ENCODE peak calls at places on chromosomes 7 and 10, in six cellular contexts. One of them, this sample, is unnamed.

GRCh38 chr10:17001961-17002749 is 127.5 kb downstream of the CUBN start:
- DNase-seq in H54: no peak
- DNase-seq in AG08395: peak
- DNase-seq in uterus: peak
- DNase-seq in IMR-90: peak
- DNase-seq in progenitor cell of endocrine pancreas: no peak
- DNase-seq in this sample: no peak

GRCh38 chr7:114026486-114027089 is 107.8 kb upstream of the PPP1R3A start:
- DNase-seq in H54: no peak
- DNase-seq in AG08395: peak
- DNase-seq in uterus: no peak
- DNase-seq in IMR-90: peak
- DNase-seq in progenitor cell of endocrine pancreas: no peak
- DNase-seq in this sample: peak

GRCh38 chr7:155796381-155797261 is 15.6 kb downstream of the SHH start:
- DNase-seq in H54: peak
- DNase-seq in AG08395: peak
- DNase-seq in uterus: peak
- DNase-seq in IMR-90: no peak
- DNase-seq in progenitor cell of endocrine pancreas: peak
- DNase-seq in this sample: no peak

GRCh38 chr7:33789871-33790270 is 115.5 kb upstream of the BMPER start:
- DNase-seq in H54: no peak
- DNase-seq in AG08395: no peak
- DNase-seq in uterus: no peak
- DNase-seq in IMR-90: peak
- DNase-seq in progenitor cell of endocrine pancreas: no peak
- DNase-seq in this sample: peak

GRCh38 chr10:86167101-86167761 is 199.4 kb downstream of the GRID1 start:
- DNase-seq in H54: no peak
- DNase-seq in AG08395: no peak
- DNase-seq in uterus: no peak
- DNase-seq in IMR-90: no peak
- DNase-seq in progenitor cell of endocrine pancreas: no peak
- DNase-seq in this sample: no peak

GRCh38 chr10:6006991-6007390 is 29.6 kb upstream of the IL15RA start:
- DNase-seq in H54: no peak
- DNase-seq in AG08395: no peak
- DNase-seq in uterus: no peak
- DNase-seq in IMR-90: no peak
- DNase-seq in progenitor cell of endocrine pancreas: no peak
- DNase-seq in this sample: no peak

GRCh38 chr7:134823400-134823799 is 44.0 kb downstream of the CALD1 start:
- DNase-seq in H54: no peak
- DNase-seq in AG08395: peak
- DNase-seq in uterus: no peak
- DNase-seq in IMR-90: peak
- DNase-seq in progenitor cell of endocrine pancreas: no peak
- DNase-seq in this sample: no peak

GRCh38 chr10:99534939-99535763 is 2.4 kb downstream of the NKX2-3 start:
- DNase-seq in H54: no peak
- DNase-seq in AG08395: no peak
- DNase-seq in uterus: no peak
- DNase-seq in IMR-90: no peak
- DNase-seq in progenitor cell of endocrine pancreas: no peak
- DNase-seq in this sample: no peak

GRCh38 chr10:12605580-12606405 is 256.4 kb downstream of the CAMK1D start:
- DNase-seq in H54: peak
- DNase-seq in AG08395: peak
- DNase-seq in uterus: peak
- DNase-seq in IMR-90: peak
- DNase-seq in progenitor cell of endocrine pancreas: no peak
- DNase-seq in this sample: peak

GRCh38 chr7:33692956-33693355 is 212.4 kb upstream of the BMPER start:
- DNase-seq in H54: peak
- DNase-seq in AG08395: peak
- DNase-seq in uterus: no peak
- DNase-seq in IMR-90: peak
- DNase-seq in progenitor cell of endocrine pancreas: no peak
- DNase-seq in this sample: peak

This sample was measured in H4.